ENCODE peak calls at places on chromosomes 2 and 18, in ten cellular contexts. M is adipocyte; T is NT2/D1; Z is aorta; E is CD8-positive, alpha-beta T cell; U is mammary epithelial cell; J is MM.1S; V is transverse colon; O is heart left ventricle; R is OCI-LY7. G is an unnamed sample.
A peak's percentile ranks its signal among the peaks of the same experiment; 100 is the strongest.

GRCh38 chr18:58373486-58373885 is 255.4 kb downstream of the ALPK2 start:
- DNase-seq in M (no peak), T (no peak), Z (no peak), E (no peak), U (no peak), J (no peak), V (no peak), O (no peak), R (no peak), G (no peak)

GRCh38 chr2:167005096-167005495 is 116.8 kb downstream of the XIRP2 start:
- DNase-seq in M (no peak), T (no peak), Z (no peak), E (no peak), U (peak; percentile 2), J (no peak), V (no peak), O (no peak), R (no peak), G (no peak)

GRCh38 chr2:102505290-102505689 is 32.3 kb downstream of the SLC9A4 start:
- DNase-seq in M (no peak), T (no peak), Z (no peak), E (no peak), U (peak; percentile 47), J (no peak), V (peak; percentile 45), O (no peak), R (no peak), G (no peak)

GRCh38 chr2:224517963-224518362 is 67.2 kb downstream of the CUL3 start:
- DNase-seq in M (no peak), T (no peak), Z (no peak), E (no peak), U (no peak), J (no peak), V (no peak), O (no peak), R (peak; percentile 48), G (no peak)

GRCh38 chr2:148876589-148877402 is 1.8 kb downstream of the KIF5C start:
- DNase-seq in M (no peak), T (peak; percentile 87), Z (no peak), E (no peak), U (no peak), J (no peak), V (peak; percentile 21), O (peak; percentile 60), R (peak; percentile 20), G (peak; percentile 60)

GRCh38 chr18:45110577-45111506 is 430.2 kb downstream of the SETBP1 start:
- DNase-seq in M (no peak), T (no peak), Z (no peak), E (no peak), U (no peak), J (no peak), V (no peak), O (no peak), R (no peak), G (peak; percentile 77)

GRCh38 chr18:54351186-54351585 is 6.5 kb downstream of the STARD6 start:
- DNase-seq in M (no peak), T (no peak), Z (no peak), E (no peak), U (peak; percentile 26), J (no peak), V (no peak), O (no peak), R (no peak), G (no peak)

GRCh38 chr18:59056706-59057492 is 82.8 kb upstream of the SEC11C start:
- DNase-seq in M (peak; percentile 86), T (no peak), Z (peak; percentile 91), E (no peak), U (peak; percentile 58), J (peak; percentile 43), V (peak; percentile 83), O (peak; percentile 85), R (peak; percentile 73), G (no peak)

GRCh38 chr2:130810490-130810889 is 26.2 kb upstream of the ARHGEF4 start:
- DNase-seq in M (no peak), T (no peak), Z (no peak), E (no peak), U (no peak), J (no peak), V (no peak), O (no peak), R (no peak), G (no peak)

GRCh38 chr2:168149431-168149830 is 98.0 kb downstream of the STK39 start:
- DNase-seq in M (no peak), T (no peak), Z (no peak), E (no peak), U (no peak), J (no peak), V (no peak), O (no peak), R (no peak), G (no peak)

GRCh38 chr2:121334581-121335293 is 49.7 kb upstream of the TFCP2L1 start:
- DNase-seq in M (no peak), T (no peak), Z (no peak), E (no peak), U (no peak), J (no peak), V (no peak), O (no peak), R (no peak), G (peak; percentile 67)

GRCh38 chr2:68837164-68837860 is 33.9 kb downstream of the BMP10 start:
- DNase-seq in M (peak; percentile 59), T (peak; percentile 57), Z (peak; percentile 89), E (peak; percentile 51), U (peak; percentile 35), J (peak; percentile 80), V (peak; percentile 78), O (peak; percentile 81), R (peak; percentile 85), G (no peak)

GRCh38 chr2:230711224-230711623 is 1.4 kb upstream of the CAB39 start:
- DNase-seq in M (no peak), T (no peak), Z (no peak), E (no peak), U (no peak), J (no peak), V (no peak), O (no peak), R (no peak), G (no peak)

GRCh38 chr18:22391571-22392359 is 25.9 kb downstream of the CTAGE1 start:
- DNase-seq in M (peak; percentile 54), T (no peak), Z (peak; percentile 81), E (peak; percentile 26), U (peak; percentile 99), J (no peak), V (peak; percentile 74), O (no peak), R (no peak), G (no peak)

GRCh38 chr2:71358931-71359671 is 27.5 kb downstream of the ZNF638 start:
- DNase-seq in M (peak; percentile 27), T (no peak), Z (no peak), E (no peak), U (peak; percentile 73), J (no peak), V (no peak), O (no peak), R (no peak), G (no peak)
- H3K36me3 ChIP-seq in M (peaks cover 91% of the 10 kb centered on the region), T (peaks cover 61% of the 10 kb centered on the region), Z (peaks cover 18% of the 10 kb centered on the region), E (peaks cover 49% of the 10 kb centered on the region), U (peaks cover 14% of the 10 kb centered on the region), J (peaks cover 19% of the 10 kb centered on the region), V (peaks cover 58% of the 10 kb centered on the region), O (peaks cover 33% of the 10 kb centered on the region), R (peaks cover 91% of the 10 kb centered on the region), G (peaks cover 62% of the 10 kb centered on the region)

DNA sequence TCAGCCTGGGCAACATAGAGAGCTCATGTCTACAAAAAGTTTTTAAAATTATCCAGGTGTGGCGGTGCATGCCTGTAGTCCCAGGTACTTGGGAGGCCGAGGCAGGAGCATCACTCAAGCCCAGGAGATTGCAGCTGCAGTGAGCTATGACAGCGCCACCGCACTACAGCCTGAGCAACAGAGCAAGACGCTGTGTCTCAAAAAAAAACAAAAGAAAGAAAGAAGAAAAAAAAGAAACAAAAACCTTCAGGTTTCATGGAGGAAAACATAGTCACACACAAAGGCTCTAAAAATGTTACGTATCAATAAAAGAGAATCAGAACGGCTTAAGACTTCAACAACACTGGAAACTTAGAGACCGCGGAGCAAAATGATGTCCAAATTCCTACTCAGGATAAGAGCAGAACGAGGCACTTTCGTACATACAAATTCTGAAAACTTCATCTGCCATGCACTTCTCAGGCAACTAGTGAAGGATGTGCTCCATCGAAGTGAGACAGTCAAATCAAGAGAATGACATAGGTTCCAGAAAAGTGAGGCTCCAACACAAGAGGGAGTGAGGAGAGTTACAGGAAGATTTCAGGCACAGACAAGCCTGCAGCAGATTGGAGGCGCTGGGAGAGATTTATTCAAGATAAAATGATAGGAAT is 4.4 kb downstream of the HDLBP start:
- DNase-seq in M (no peak), T (no peak), Z (no peak), E (no peak), U (no peak), J (no peak), V (no peak), O (no peak), R (peak; percentile 54), G (no peak)
- H3K4me1 ChIP-seq in M (peaks cover 44% of the 10 kb centered on the region), T (peaks cover 4% of the 10 kb centered on the region), Z (no peaks in the 10 kb centered on the region), E (peaks cover 50% of the 10 kb centered on the region), U (peaks cover 46% of the 10 kb centered on the region), J (peaks cover 55% of the 10 kb centered on the region), V (peaks cover 46% of the 10 kb centered on the region), O (peaks cover 37% of the 10 kb centered on the region), R (peaks cover 51% of the 10 kb centered on the region), G (peaks cover 52% of the 10 kb centered on the region)

GRCh38 chr2:128523490-128523889 is 204.8 kb upstream of the HS6ST1 start:
- DNase-seq in M (no peak), T (no peak), Z (no peak), E (no peak), U (no peak), J (no peak), V (no peak), O (no peak), R (no peak), G (no peak)
- H3K36me3 ChIP-seq in M (no peaks in the 10 kb centered on the region), T (no peaks in the 10 kb centered on the region), Z (no peaks in the 10 kb centered on the region), E (no peaks in the 10 kb centered on the region), U (no peaks in the 10 kb centered on the region), J (no peaks in the 10 kb centered on the region), V (no peaks in the 10 kb centered on the region), O (no peaks in the 10 kb centered on the region), R (no peaks in the 10 kb centered on the region), G (no peaks in the 10 kb centered on the region)

GRCh38 chr2:9336534-9337354 is 86.6 kb downstream of the ITGB1BP1 start:
- DNase-seq in M (peak; percentile 96), T (no peak), Z (no peak), E (no peak), U (peak; percentile 90), J (no peak), V (peak; percentile 89), O (no peak), R (no peak), G (no peak)

GRCh38 chr2:9333591-9334171 is 89.6 kb downstream of the ITGB1BP1 start:
- DNase-seq in M (peak; percentile 82), T (peak; percentile 40), Z (no peak), E (no peak), U (peak; percentile 71), J (peak; percentile 50), V (peak; percentile 72), O (no peak), R (peak; percentile 51), G (no peak)

GRCh38 chr2:9336209-9336533 is 87.2 kb downstream of the ITGB1BP1 start:
- DNase-seq in M (no peak), T (no peak), Z (no peak), E (no peak), U (no peak), J (no peak), V (no peak), O (no peak), R (peak; percentile 54), G (no peak)

GRCh38 chr2:9334722-9335121 is 88.6 kb downstream of the ITGB1BP1 start:
- DNase-seq in M (no peak), T (no peak), Z (no peak), E (no peak), U (no peak), J (no peak), V (no peak), O (no peak), R (no peak), G (no peak)

GRCh38 chr2:9335322-9335754 is 88.0 kb downstream of the ITGB1BP1 start:
- DNase-seq in M (no peak), T (no peak), Z (no peak), E (no peak), U (no peak), J (no peak), V (peak; percentile 88), O (no peak), R (no peak), G (no peak)
- H3K4me1 ChIP-seq in M (peaks cover 11% of the 10 kb centered on the region), T (no peaks in the 10 kb centered on the region), Z (no peaks in the 10 kb centered on the region), E (no peaks in the 10 kb centered on the region), U (peaks cover 13% of the 10 kb centered on the region), J (no peaks in the 10 kb centered on the region), V (peaks cover 64% of the 10 kb centered on the region), O (peaks cover 26% of the 10 kb centered on the region), R (peaks cover 14% of the 10 kb centered on the region), G (peaks cover 11% of the 10 kb centered on the region)

G was measured in suprapubic skin.